ENCODE peak calls at places on chromosomes 11 and 22, in four cellular contexts. J is K562, H is GM12878, I is HepG2. D is an unnamed sample.

GRCh38 chr11:26483101-26483500 is 89.0 kb downstream of the MUC15 start:
- DNase-seq in J (no peak), I (no peak), H (no peak), D (no peak)

GRCh38 chr11:124612045-124612444 is 817 bp downstream of the PANX3 start:
- DNase-seq in J (no peak), I (no peak), H (no peak), D (no peak)

GRCh38 chr11:18235394-18235926 is 1.1 kb downstream of the SAA4 start:
- DNase-seq in I (no peak), H (no peak), J (no peak), D (no peak)

GRCh38 chr22:47837703-47838102 is 1075.3 kb downstream of the TBC1D22A start:
- DNase-seq in H (no peak), I (peak), J (peak), D (no peak)

GRCh38 chr11:78715639-78716311 is 141.1 kb upstream of the NARS2 start:
- DNase-seq in J (peak), H (no peak), I (peak), D (peak)

GRCh38 chr11:106242723-106243405 is 165.4 kb downstream of the AASDHPPT start:
- DNase-seq in J (no peak), I (no peak), H (no peak), D (no peak)

GRCh38 chr11:1749020-1749758 is 1.2 kb downstream of the IFITM10 start:
- DNase-seq in H (no peak), J (no peak), I (no peak), D (no peak)

GRCh38 chr11:17608830-17609229 is 61.8 kb downstream of the OTOG start:
- DNase-seq in H (no peak), I (no peak), J (no peak), D (no peak)

GRCh38 chr11:20058749-20059458 is 101.4 kb downstream of the DBX1 start:
- DNase-seq in J (no peak), H (no peak), I (no peak), D (no peak)

GRCh38 chr11:118924591-118925585 is 838 bp downstream of the BCL9L start:
- DNase-seq in I (no peak), J (peak), H (no peak), D (peak)

GRCh38 chr11:15641191-15641810 is 526.6 kb downstream of the INSC start:
- DNase-seq in H (no peak), J (no peak), I (no peak), D (no peak)

GRCh38 chr22:49880281-49880680 is 26.6 kb downstream of the ZBED4 start:
- DNase-seq in H (peak), J (no peak), I (no peak), D (no peak)

GRCh38 chr11:128157423-128158298 is 429.7 kb downstream of the ETS1 start:
- DNase-seq in H (peak), I (peak), J (peak), D (peak)

GRCh38 chr11:17650601-17650911 is 68.8 kb upstream of the MYOD1 start:
- DNase-seq in J (no peak), I (no peak), H (no peak), D (no peak)

GRCh38 chr11:68912254-68912653 is 8.6 kb downstream of the IGHMBP2 start:
- DNase-seq in J (no peak), H (no peak), I (no peak), D (no peak)

GRCh38 chr11:120563698-120564572 is 52.4 kb downstream of the GRIK4 start:
- DNase-seq in J (no peak), H (no peak), I (no peak), D (no peak)

GRCh38 chr11:13433437-13433836 is 29.6 kb downstream of the BTBD10 start:
- DNase-seq in I (no peak), H (no peak), J (no peak), D (no peak)

GRCh38 chr11:13429288-13429687 is 33.7 kb downstream of the BTBD10 start:
- DNase-seq in J (no peak), H (no peak), I (no peak), D (no peak)

GRCh38 chr11:13427440-13427839 is 35.6 kb downstream of the BTBD10 start:
- DNase-seq in H (no peak), I (no peak), J (no peak), D (no peak)

GRCh38 chr11:13434247-13435205 is 28.5 kb downstream of the BTBD10 start:
- DNase-seq in J (no peak), I (no peak), H (no peak), D (no peak)

DNA sequence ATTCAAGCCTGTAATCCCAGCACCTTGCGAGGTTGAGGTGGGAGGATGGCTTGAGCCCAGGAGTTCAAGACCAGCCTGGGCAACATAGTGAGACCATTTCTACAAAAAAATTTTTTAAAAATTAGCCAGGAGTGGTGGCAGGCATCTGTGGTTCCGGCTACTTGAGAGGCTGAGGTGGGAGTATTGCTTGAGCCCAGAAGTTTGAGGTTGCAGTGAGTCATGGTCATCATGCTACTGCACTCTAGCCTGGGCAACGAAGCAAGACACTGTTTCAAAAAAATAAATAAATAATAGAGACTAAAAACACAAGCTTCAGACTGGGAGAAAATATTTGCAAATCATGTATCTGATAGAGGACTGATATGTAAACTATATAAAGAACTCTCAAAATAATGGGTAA is 33.2 kb downstream of the BTBD10 start:
- DNase-seq in I (no peak), H (no peak), J (no peak), D (no peak)
- TF ChIP-seq FOXK2 in I (no peak), H (no peak), J (no peak), D (no peak)

DNA sequence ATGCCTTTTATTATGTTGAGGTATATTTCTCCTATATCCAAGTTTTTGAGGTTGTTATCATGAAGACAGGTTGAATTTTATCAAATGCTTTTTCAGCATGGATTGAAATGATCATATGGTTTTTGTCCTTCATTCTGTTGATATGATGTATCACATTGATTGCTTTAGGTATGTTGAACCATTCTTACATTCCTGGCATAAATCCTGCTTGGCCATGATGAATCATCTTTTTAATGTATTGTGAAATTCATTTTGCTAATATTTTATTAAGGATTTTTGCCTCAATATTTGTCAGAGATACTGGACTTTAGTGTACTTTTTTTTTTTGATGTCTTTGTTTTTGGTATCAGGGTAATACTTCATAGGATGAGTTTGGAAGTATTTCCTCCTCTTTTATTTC is 283.8 kb upstream of the C11orf87 start:
- DNase-seq in I (no peak), H (no peak), J (no peak), D (no peak)
- TF ChIP-seq BHLHE40 in I (no peak), H (no peak), J (no peak), D (no peak)

GRCh38 chr11:76782526-76783293 is 446 bp upstream of the TSKU start:
- DNase-seq in J (peak), H (no peak), I (peak), D (peak)
- TF ChIP-seq FOXK2 in J (no peak), H (no peak), I (no peak), D (no peak)

GRCh38 chr22:20904008-20904979 is 12.9 kb upstream of the CRKL start:
- DNase-seq in I (peak), H (no peak), J (peak), D (no peak)
- TF ChIP-seq BHLHE40 in I (no peak), H (no peak), J (peak), D (no peak)

D was measured in HEK293T.